ENCODE peak calls at places on chromosomes 13 and 19, in five cellular contexts. E, B, Z, K and P are unnamed samples.

GRCh38 chr13:40149611-40150283 is 494.3 kb downstream of the COG6 start:
- DNase-seq in Z (peak), B (no peak), E (peak), K (peak), P (no peak)

GRCh38 chr13:106373989-106374572 is 161.4 kb downstream of the EFNB2 start:
- DNase-seq in K (peak), E (peak), Z (no peak), B (no peak), P (peak)

GRCh38 chr13:74644239-74644638 is 510.0 kb upstream of the KLF12 start:
- DNase-seq in K (peak), B (no peak), E (peak), Z (no peak), P (no peak)

GRCh38 chr19:38793186-38793585 is 4.2 kb downstream of the LGALS7B start:
- DNase-seq in E (peak), B (no peak), Z (no peak), K (peak), P (no peak)

GRCh38 chr19:41325947-41326706 is 16.2 kb downstream of the CCDC97 start:
- DNase-seq in E (peak), K (peak), B (no peak), Z (peak), P (no peak)

GRCh38 chr13:32001392-32001768 is 30.2 kb upstream of the FRY start:
- DNase-seq in K (peak), B (no peak), Z (no peak), E (peak), P (peak)

GRCh38 chr19:40921005-40921897 is 39.2 kb upstream of the CYP2A7 start:
- DNase-seq in K (no peak), Z (no peak), B (no peak), E (peak), P (no peak)

GRCh38 chr13:40644838-40645620 is 21.4 kb downstream of the FOXO1 start:
- DNase-seq in E (no peak), K (peak), B (no peak), Z (no peak), P (no peak)

GRCh38 chr13:75889427-75889826 is 253.3 kb downstream of the LMO7 start:
- DNase-seq in Z (no peak), B (no peak), E (no peak), K (no peak), P (no peak)

GRCh38 chr13:33968520-33969507 is 150.9 kb downstream of the RFC3 start:
- DNase-seq in E (no peak), B (no peak), K (no peak), Z (no peak), P (no peak)

GRCh38 chr19:8310342-8311055 is 2.3 kb upstream of the CD320 start:
- DNase-seq in B (no peak), K (no peak), Z (no peak), E (no peak), P (no peak)

GRCh38 chr13:52793507-52793906 is 53.9 kb upstream of the CNMD start:
- DNase-seq in K (no peak), Z (no peak), E (no peak), B (no peak), P (no peak)

GRCh38 chr19:3768015-3768747 is 3.8 kb downstream of the RAX2 start:
- DNase-seq in Z (no peak), E (no peak), B (no peak), K (no peak), P (no peak)

GRCh38 chr13:28493740-28494536 is 990 bp downstream of the FLT1 start:
- DNase-seq in B (no peak), Z (no peak), K (no peak), E (no peak), P (no peak)

GRCh38 chr19:42170715-42171114 is 38.5 kb upstream of the POU2F2 start:
- DNase-seq in Z (no peak), K (no peak), E (no peak), B (no peak), P (no peak)

GRCh38 chr13:78100481-78100880 is 181.8 kb upstream of the EDNRB start:
- DNase-seq in K (peak), E (no peak), Z (no peak), B (no peak), P (no peak)

GRCh38 chr13:78764665-78765064 is 105.7 kb upstream of the OBI1 start:
- DNase-seq in B (no peak), Z (no peak), K (no peak), E (no peak), P (no peak)

GRCh38 chr13:44302948-44303575 is 70.6 kb upstream of the SERP2 start:
- DNase-seq in Z (no peak), E (peak), K (no peak), B (no peak), P (peak)

GRCh38 chr19:39506944-39507714 is 7.8 kb upstream of the SELENOV start:
- DNase-seq in B (no peak), Z (no peak), K (peak), E (peak), P (peak)

GRCh38 chr13:45219938-45220375 is 19.1 kb upstream of the KCTD4 start:
- DNase-seq in B (no peak), Z (no peak), K (peak), E (peak), P (no peak)

GRCh38 chr13:44816701-44817684 is 172.3 kb downstream of the NUFIP1 start:
- DNase-seq in E (no peak), Z (no peak), K (peak), B (no peak), P (no peak)

GRCh38 chr19:7869910-7870511 is 4.2 kb downstream of the PRR36 start:
- DNase-seq in Z (no peak), K (no peak), E (no peak), B (peak), P (peak)

GRCh38 chr19:23283925-23284324 is 33.7 kb upstream of the ZNF724 start:
- DNase-seq in Z (no peak), B (peak), E (peak), K (peak), P (peak)

GRCh38 chr19:36140289-36141038 is 598 bp downstream of the CAPNS1 start:
- DNase-seq in E (peak), Z (no peak), K (peak), B (peak), P (peak)

GRCh38 chr13:50208826-50209335 is 193.6 kb downstream of the KCNRG start:
- DNase-seq in B (no peak), E (peak), K (peak), Z (peak), P (peak)

GRCh38 chr19:27896091-27896490 is 1316.9 kb downstream of the UQCRFS1 start:
- DNase-seq in E (no peak), K (no peak), B (no peak), Z (no peak), P (no peak)

GRCh38 chr19:47499371-47499770 is 15.4 kb upstream of the KPTN start:
- DNase-seq in E (no peak), B (no peak), K (no peak), Z (no peak), P (no peak)

GRCh38 chr19:7494416-7495098 is 5.7 kb upstream of the PEX11G start:
- DNase-seq in K (no peak), Z (no peak), E (peak), B (no peak), P (no peak)

GRCh38 chr13:36360863-36361262 is 14.7 kb upstream of the SPART start:
- DNase-seq in Z (no peak), B (no peak), K (peak), E (no peak), P (no peak)

GRCh38 chr19:16649734-16650133 is 10.2 kb downstream of the SMIM7 start:
- DNase-seq in K (peak), B (no peak), E (no peak), Z (no peak), P (no peak)

GRCh38 chr19:14768001-14768400 is 10.4 kb downstream of the ADGRE2 start:
- DNase-seq in K (no peak), B (no peak), Z (no peak), E (no peak), P (no peak)

DNA sequence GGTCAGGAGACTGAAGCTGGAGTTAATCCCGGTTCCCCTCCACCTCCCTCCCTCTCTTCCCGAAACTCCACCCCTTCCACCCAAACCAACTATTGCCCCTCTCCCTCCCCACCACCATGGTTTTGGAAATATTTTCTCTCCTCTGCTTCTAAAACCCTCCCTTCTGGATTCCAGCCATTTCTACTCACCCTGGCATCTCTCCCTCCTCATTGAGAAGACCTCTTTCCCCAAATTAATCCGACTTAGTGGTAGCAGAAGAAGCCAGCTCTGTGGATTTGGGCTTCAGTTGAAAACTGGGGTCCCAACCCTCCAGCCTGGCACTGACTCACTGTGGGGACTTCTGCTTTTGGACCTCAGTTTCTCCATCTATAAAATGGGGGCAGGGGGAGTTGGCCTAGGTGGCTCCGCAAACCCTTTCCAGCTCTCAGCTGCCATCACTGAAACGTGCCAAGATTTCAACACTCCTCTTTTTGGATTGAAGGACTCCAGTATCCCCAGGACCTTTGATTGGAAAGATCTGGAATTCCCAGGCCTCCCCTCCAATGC is 1.6 kb downstream of the GPR4 start:
- DNase-seq in K (no peak), E (no peak), B (no peak), Z (no peak), P (no peak)
- H3K4me3 ChIP-seq in K (no peak), E (no peak), B (no peak), Z (no peak), P (no peak)

GRCh38 chr19:1469200-1469935 is 9.6 kb downstream of the C19orf25 start:
- DNase-seq in B (no peak), Z (no peak), E (no peak), K (no peak), P (no peak)

GRCh38 chr19:1471514-1472107 is 7.4 kb downstream of the C19orf25 start:
- DNase-seq in K (no peak), B (no peak), E (no peak), Z (no peak), P (no peak)

GRCh38 chr19:1468274-1469199 is 10.5 kb downstream of the C19orf25 start:
- DNase-seq in B (no peak), Z (no peak), K (peak), E (peak), P (no peak)

GRCh38 chr19:1470864-1471513 is 8.0 kb downstream of the C19orf25 start:
- DNase-seq in Z (no peak), B (no peak), K (no peak), E (no peak), P (no peak)

DNA sequence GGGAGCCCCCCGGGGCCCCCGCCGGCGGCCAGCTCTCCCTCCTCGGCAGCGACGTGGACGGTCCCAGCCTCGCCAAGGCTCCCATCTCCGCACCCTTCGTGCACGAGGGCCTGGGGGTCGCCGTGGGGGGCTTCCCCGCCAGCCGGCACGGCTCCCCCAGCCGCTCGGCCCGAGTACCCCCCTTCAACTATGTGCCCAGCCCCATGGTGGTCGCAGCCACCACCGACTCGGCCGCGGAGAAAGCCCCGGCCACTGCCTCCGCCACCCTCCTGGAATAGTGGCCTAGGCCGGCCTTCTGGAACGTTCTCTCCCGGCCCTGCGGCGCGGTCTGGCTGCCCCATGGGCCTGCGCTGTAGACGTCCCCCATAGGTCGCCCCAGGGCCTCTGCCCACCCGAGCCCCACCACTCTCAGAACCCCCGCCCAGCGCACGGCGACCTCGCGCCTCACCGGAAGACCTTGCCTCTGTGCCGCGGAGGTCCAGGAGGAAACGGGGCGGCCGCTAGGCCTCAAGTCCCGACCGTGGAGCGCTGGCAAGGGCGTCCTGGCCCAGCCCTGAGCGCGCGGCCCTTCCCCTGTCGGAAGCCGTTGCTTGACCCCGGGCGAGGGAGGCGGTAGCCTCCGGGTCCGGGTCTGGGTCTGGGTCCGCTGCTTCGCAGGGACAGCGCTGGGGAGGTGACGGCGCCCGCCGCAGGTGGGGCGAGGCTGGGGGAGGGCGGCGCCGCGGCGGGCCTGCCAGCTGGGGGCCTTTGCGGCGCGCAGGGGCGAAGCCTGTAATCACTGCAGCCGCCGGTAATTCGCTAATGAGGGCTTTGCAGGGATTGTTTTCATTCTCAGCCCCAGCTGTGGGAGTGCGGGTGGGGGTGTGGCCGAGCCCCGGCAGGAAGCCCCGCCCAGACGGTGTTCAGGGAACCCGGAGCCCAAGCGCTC is 8.8 kb downstream of the C19orf25 start:
- DNase-seq in Z (no peak), E (no peak), B (peak), K (peak), P (peak)
- H3K4me3 ChIP-seq in Z (peak), E (no peak), B (peak), K (peak), P (peak)

GRCh38 chr19:1932395-1932794 is 8.6 kb upstream of the CSNK1G2 start:
- DNase-seq in K (no peak), B (no peak), E (no peak), Z (no peak), P (no peak)

GRCh38 chr19:1931445-1931844 is 9.5 kb upstream of the CSNK1G2 start:
- DNase-seq in B (no peak), Z (no peak), K (no peak), E (no peak), P (no peak)

GRCh38 chr19:1925544-1925943 is 15.4 kb upstream of the CSNK1G2 start:
- DNase-seq in K (no peak), E (no peak), B (no peak), Z (no peak), P (no peak)

GRCh38 chr19:1933245-1933644 is 7.7 kb upstream of the CSNK1G2 start:
- DNase-seq in E (no peak), Z (no peak), K (no peak), B (no peak), P (no peak)

DNA sequence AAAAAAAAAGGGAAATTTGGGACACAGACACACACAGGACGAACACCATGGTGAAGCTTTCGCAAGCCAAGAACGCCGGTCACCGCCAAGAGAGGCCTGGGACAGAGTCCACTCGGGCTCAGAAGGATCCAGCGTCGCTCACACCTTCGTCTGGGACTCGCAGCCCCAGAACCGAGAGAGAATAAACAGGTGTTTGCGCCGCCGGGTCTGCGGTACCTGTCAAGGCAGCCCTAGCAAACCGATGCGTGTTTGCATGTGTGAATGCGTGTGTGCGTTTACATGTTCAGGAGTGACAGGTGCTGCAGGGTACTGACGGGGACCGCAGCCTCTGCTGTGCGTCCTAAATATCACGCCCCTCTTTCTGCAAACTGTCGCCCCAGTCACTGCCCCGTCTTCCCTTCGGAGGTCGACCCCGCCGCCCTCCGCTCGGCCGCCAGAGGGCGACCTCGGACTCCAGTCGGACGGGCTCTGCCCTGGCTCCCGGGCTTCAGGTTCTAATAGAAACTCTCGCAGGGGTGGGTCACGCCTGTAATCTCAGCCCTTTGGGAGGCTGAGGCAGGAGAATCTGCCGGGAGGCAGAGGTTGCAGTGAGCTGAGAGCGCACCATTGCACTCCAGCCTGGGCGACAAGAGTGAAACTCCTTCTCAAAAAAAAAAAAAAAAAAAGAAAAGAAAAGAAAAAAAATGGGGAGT is 11.8 kb upstream of the CSNK1G2 start:
- DNase-seq in B (peak), E (peak), Z (peak), K (peak), P (peak)
- H3K4me3 ChIP-seq in B (peak), E (peak), Z (peak), K (peak), P (peak)

DNA sequence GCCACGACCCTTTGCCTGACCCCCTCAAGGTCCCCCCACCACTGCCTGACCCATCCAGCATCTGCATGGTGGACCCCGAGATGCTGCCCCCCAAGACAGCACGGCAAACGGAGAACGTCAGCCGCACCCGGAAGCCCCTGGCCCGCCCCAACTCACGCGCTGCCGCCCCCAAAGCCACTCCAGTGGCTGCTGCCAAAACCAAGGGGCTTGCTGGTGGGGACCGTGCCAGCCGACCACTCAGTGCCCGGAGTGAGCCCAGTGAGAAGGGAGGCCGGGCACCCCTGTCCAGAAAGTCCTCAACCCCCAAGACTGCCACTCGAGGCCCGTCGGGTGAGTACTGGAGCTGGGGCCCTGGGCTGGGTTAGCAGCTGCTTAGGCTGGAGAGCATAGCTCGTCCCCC is 8.6 kb downstream of the MAP1S start:
- DNase-seq in E (no peak), K (no peak), B (no peak), Z (no peak), P (no peak)
- H3K4me3 ChIP-seq in E (no peak), K (no peak), B (no peak), Z (no peak), P (no peak)

GRCh38 chr19:5805465-5806132 is 732 bp downstream of the NRTN start:
- DNase-seq in E (peak), K (peak), B (peak), Z (no peak), P (no peak)
- H3K4me3 ChIP-seq in E (no peak), K (no peak), B (no peak), Z (no peak), P (peak)

GRCh38 chr19:53091413-53091812 is 11.8 kb downstream of the ZNF160 start:
- DNase-seq in E (no peak), B (no peak), K (no peak), Z (no peak), P (no peak)

GRCh38 chr19:53092723-53093122 is 10.5 kb downstream of the ZNF160 start:
- DNase-seq in K (no peak), B (no peak), E (no peak), Z (no peak), P (no peak)

GRCh38 chr19:53091855-53092254 is 11.4 kb downstream of the ZNF160 start:
- DNase-seq in E (no peak), B (no peak), Z (no peak), K (no peak), P (no peak)

DNA sequence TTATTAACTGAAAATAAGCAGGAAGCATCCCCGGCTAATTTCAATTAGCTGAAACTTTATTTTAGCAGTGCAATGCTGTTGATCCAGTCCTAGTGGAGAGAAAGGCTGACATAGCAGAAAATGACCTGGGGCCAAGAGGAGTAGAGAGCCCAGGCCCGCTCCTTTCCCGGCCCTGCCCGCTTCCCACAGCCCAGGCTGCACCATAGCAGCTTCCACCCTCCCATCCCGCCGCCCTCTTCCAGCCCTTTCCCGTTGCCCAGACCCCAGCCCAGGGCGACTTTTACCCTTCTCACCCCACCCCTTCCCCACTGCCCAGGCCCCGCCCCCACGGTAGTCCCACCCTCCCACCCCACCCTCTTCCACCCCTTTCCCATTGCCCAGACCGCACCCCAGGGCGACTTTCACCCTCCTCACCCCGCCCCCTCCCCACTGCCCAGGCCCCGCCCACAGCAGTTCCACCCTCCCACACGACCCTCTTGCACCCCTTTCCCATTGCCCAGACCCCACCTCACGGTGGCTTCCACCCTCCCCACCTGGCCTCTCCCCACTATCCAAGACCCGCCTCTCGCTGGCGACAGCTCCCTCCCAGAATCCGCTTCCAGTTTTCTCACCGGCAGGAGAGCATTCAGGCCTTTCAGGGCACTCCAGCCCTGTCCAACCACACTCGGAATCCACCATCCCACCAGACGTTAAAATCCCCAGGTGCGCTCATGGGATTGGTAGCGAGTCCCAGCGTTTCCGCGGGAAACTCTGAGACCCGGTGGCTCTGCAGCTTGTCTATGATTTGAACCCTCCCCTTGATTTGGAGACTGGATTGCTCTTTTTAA is 8.3 kb downstream of the ZNF160 start:
- DNase-seq in B (no peak), K (no peak), Z (no peak), E (no peak), P (no peak)
- H3K4me3 ChIP-seq in B (no peak), K (no peak), Z (no peak), E (no peak), P (no peak)